ENCODE peak calls at places on chromosomes 3 and 15, in five cellular contexts. One of them, this sample, is unnamed.

GRCh38 chr3:13263770-13264467 is 156.2 kb downstream of the NUP210 start:
- DNase-seq in NB4: no peak
- DNase-seq in A549: no peak
- DNase-seq in HepG2: peak; percentile 91
- DNase-seq in IMR-90: no peak
- DNase-seq in this sample: no peak

GRCh38 chr15:95556225-95556624 is 774.3 kb upstream of the NR2F2 start:
- DNase-seq in IMR-90: peak; percentile 50
- DNase-seq in HepG2: no peak
- DNase-seq in NB4: no peak
- DNase-seq in A549: no peak
- DNase-seq in this sample: no peak

GRCh38 chr3:130341882-130342281 is 3.6 kb upstream of the COL6A5 start:
- DNase-seq in NB4: no peak
- DNase-seq in IMR-90: no peak
- DNase-seq in A549: no peak
- DNase-seq in HepG2: no peak
- DNase-seq in this sample: no peak

GRCh38 chr3:179272385-179272784 is 21.5 kb upstream of the KCNMB3 start:
- DNase-seq in HepG2: no peak
- DNase-seq in NB4: no peak
- DNase-seq in IMR-90: peak; percentile 8
- DNase-seq in A549: no peak
- DNase-seq in this sample: no peak

GRCh38 chr15:44194397-44195150 is 497 bp downstream of the FRMD5 start:
- DNase-seq in NB4: no peak
- DNase-seq in IMR-90: peak; percentile 85
- DNase-seq in HepG2: no peak
- DNase-seq in A549: peak; percentile 30
- DNase-seq in this sample: no peak

GRCh38 chr3:127791221-127791913 is 30.9 kb downstream of the MGLL start:
- DNase-seq in HepG2: no peak
- DNase-seq in IMR-90: peak; percentile 90
- DNase-seq in NB4: peak; percentile 38
- DNase-seq in A549: no peak
- DNase-seq in this sample: no peak

GRCh38 chr15:71448688-71449114 is 333.4 kb downstream of the THSD4 start:
- DNase-seq in A549: peak; percentile 55
- DNase-seq in NB4: peak; percentile 45
- DNase-seq in IMR-90: peak; percentile 71
- DNase-seq in HepG2: peak; percentile 51
- DNase-seq in this sample: no peak

GRCh38 chr3:177069514-177070329 is 127.6 kb downstream of the TBL1XR1 start:
- DNase-seq in A549: no peak
- DNase-seq in NB4: no peak
- DNase-seq in IMR-90: peak; percentile 75
- DNase-seq in HepG2: no peak
- DNase-seq in this sample: no peak

GRCh38 chr3:67947808-67948508 is 293.5 kb upstream of the SUCLG2 start:
- DNase-seq in NB4: no peak
- DNase-seq in IMR-90: no peak
- DNase-seq in HepG2: peak; percentile 70
- DNase-seq in A549: no peak
- DNase-seq in this sample: no peak

GRCh38 chr3:58161435-58162398 is 49.1 kb downstream of the DNASE1L3 start:
- DNase-seq in HepG2: no peak
- DNase-seq in NB4: peak; percentile 34
- DNase-seq in A549: peak; percentile 75
- DNase-seq in IMR-90: peak; percentile 98
- DNase-seq in this sample: no peak

GRCh38 chr3:171116365-171116764 is 89.8 kb upstream of the SLC2A2 start:
- DNase-seq in IMR-90: no peak
- DNase-seq in HepG2: no peak
- DNase-seq in A549: no peak
- DNase-seq in NB4: no peak
- DNase-seq in this sample: no peak

GRCh38 chr3:194296448-194296831 is 54.7 kb downstream of the CPN2 start:
- DNase-seq in HepG2: peak; percentile 42
- DNase-seq in A549: peak; percentile 50
- DNase-seq in IMR-90: peak; percentile 50
- DNase-seq in NB4: no peak
- DNase-seq in this sample: no peak

GRCh38 chr15:41256103-41256502 is 25.0 kb downstream of the CHP1 start:
- DNase-seq in NB4: no peak
- DNase-seq in HepG2: no peak
- DNase-seq in A549: no peak
- DNase-seq in IMR-90: no peak
- DNase-seq in this sample: no peak

GRCh38 chr15:41259546-41260189 is 28.6 kb downstream of the CHP1 start:
- DNase-seq in A549: no peak
- DNase-seq in HepG2: peak; percentile 96
- DNase-seq in IMR-90: no peak
- DNase-seq in NB4: no peak
- DNase-seq in this sample: no peak

GRCh38 chr15:41262571-41262970 is 31.5 kb downstream of the CHP1 start:
- DNase-seq in IMR-90: no peak
- DNase-seq in HepG2: peak; percentile 38
- DNase-seq in A549: no peak
- DNase-seq in NB4: no peak
- DNase-seq in this sample: no peak

GRCh38 chr15:41256577-41257038 is 25.5 kb downstream of the CHP1 start:
- DNase-seq in A549: peak; percentile 40
- DNase-seq in HepG2: peak; percentile 78
- DNase-seq in IMR-90: no peak
- DNase-seq in NB4: peak; percentile 39
- DNase-seq in this sample: no peak

GRCh38 chr15:41258706-41259471 is 27.8 kb downstream of the CHP1 start:
- DNase-seq in A549: no peak
- DNase-seq in IMR-90: peak; percentile 77
- DNase-seq in NB4: peak; percentile 75
- DNase-seq in HepG2: peak; percentile 40
- DNase-seq in this sample: no peak
- TF ChIP-seq POLR2A in A549: no peak
- TF ChIP-seq POLR2A in IMR-90: no peak
- TF ChIP-seq POLR2A in NB4: no peak
- TF ChIP-seq POLR2A in HepG2: no peak
- TF ChIP-seq POLR2A in this sample: no peak

DNA sequence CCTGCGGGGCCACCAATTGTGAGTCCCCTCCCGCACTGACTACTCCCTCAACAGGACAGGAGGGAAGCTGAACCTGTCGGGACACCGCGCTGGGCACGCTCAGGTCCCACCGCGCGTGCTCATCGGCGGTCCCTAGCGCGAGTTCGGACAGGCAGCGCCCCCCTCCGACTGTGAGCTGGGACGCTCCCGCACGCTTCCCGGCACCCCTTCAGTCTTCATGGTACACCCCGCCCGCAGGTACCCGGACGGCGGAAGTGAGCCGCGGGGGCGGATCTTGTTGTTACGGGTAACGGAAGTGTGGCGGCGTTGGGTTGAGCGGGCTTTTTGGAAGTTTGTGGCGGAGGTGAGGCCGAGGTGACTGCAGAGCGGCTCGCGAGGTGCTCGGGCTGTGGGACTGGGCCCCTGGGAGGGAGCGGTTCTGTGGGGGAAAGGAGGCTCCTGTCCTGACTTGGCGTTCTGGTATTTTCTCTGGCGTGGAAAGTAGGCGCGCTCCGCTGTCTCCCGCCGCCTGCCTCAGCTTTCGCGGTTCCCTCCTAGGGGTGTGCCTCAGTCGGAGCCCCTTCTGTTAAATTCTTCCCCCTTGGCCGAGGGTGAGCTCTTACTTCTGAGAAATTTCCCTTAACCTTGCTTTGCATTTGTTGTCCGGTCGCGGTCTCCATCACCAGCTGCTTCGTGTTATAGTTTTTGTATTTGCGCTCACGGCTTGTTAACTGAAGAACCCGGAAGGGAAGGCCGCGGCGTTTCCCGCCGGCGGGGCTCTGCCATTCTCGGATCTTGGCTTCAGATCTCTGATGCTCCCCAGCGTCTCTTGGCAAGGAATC is at the start of gene FANCI:
- DNase-seq in HepG2: peak; percentile 87
- DNase-seq in IMR-90: peak; percentile 90
- DNase-seq in NB4: peak; percentile 98
- DNase-seq in A549: peak; percentile 96
- DNase-seq in this sample: peak; percentile 81
- TF ChIP-seq POLR2A in HepG2: peak; percentile 60
- TF ChIP-seq POLR2A in IMR-90: no peak
- TF ChIP-seq POLR2A in NB4: peak; percentile 82
- TF ChIP-seq POLR2A in A549: peak; percentile 85
- TF ChIP-seq POLR2A in this sample: peak; percentile 34

GRCh38 chr3:55726501-55726775 is 239.3 kb upstream of the WNT5A start:
- DNase-seq in IMR-90: no peak
- DNase-seq in HepG2: no peak
- DNase-seq in NB4: no peak
- DNase-seq in A549: no peak
- DNase-seq in this sample: no peak
- TF ChIP-seq POLR2A in IMR-90: no peak
- TF ChIP-seq POLR2A in HepG2: no peak
- TF ChIP-seq POLR2A in NB4: no peak
- TF ChIP-seq POLR2A in A549: no peak
- TF ChIP-seq POLR2A in this sample: no peak

GRCh38 chr15:85330941-85331588 is 49.3 kb upstream of the AKAP13 start:
- DNase-seq in A549: peak; percentile 93
- DNase-seq in IMR-90: peak; percentile 86
- DNase-seq in NB4: peak; percentile 99
- DNase-seq in HepG2: peak; percentile 88
- DNase-seq in this sample: peak; percentile 52
- TF ChIP-seq POLR2A in A549: no peak
- TF ChIP-seq POLR2A in IMR-90: no peak
- TF ChIP-seq POLR2A in NB4: no peak
- TF ChIP-seq POLR2A in HepG2: peak; percentile 33
- TF ChIP-seq POLR2A in this sample: no peak

GRCh38 chr3:153397806-153398205 is 235.8 kb downstream of the RAP2B start:
- DNase-seq in A549: no peak
- DNase-seq in NB4: no peak
- DNase-seq in HepG2: no peak
- DNase-seq in IMR-90: no peak
- DNase-seq in this sample: no peak

GRCh38 chr3:153392363-153392762 is 230.3 kb downstream of the RAP2B start:
- DNase-seq in IMR-90: no peak
- DNase-seq in HepG2: no peak
- DNase-seq in NB4: no peak
- DNase-seq in A549: no peak
- DNase-seq in this sample: no peak

GRCh38 chr3:153396581-153396980 is 234.6 kb downstream of the RAP2B start:
- DNase-seq in IMR-90: no peak
- DNase-seq in HepG2: no peak
- DNase-seq in NB4: no peak
- DNase-seq in A549: no peak
- DNase-seq in this sample: no peak

GRCh38 chr3:153399636-153400035 is 237.6 kb downstream of the RAP2B start:
- DNase-seq in IMR-90: no peak
- DNase-seq in HepG2: no peak
- DNase-seq in NB4: no peak
- DNase-seq in A549: no peak
- DNase-seq in this sample: no peak

DNA sequence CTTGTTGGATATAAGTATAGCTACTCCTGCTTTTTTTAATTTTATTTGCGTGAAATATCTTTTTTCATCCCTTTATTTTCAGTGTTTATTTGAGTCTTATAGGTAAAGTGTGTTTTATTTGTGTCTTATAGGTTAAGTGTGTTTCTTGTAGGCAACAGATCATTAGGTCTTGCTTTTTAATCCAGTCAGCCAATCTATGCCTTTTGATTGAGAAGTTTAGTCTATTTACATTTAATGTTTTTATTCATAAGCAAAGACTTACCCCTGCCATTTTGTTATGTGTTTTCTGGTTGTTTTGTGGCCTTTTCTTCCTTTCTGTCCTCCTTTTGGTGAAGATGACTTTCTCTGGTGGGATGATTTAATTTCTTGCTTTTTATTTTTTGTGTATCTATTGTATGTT is 232.0 kb downstream of the RAP2B start:
- DNase-seq in IMR-90: no peak
- DNase-seq in HepG2: no peak
- DNase-seq in A549: no peak
- DNase-seq in NB4: no peak
- DNase-seq in this sample: no peak
- TF ChIP-seq POLR2A in IMR-90: no peak
- TF ChIP-seq POLR2A in HepG2: no peak
- TF ChIP-seq POLR2A in A549: no peak
- TF ChIP-seq POLR2A in NB4: no peak
- TF ChIP-seq POLR2A in this sample: no peak

GRCh38 chr15:40267670-40268069 is 15.2 kb downstream of the ANKRD63 start:
- DNase-seq in NB4: no peak
- DNase-seq in A549: no peak
- DNase-seq in HepG2: no peak
- DNase-seq in IMR-90: no peak
- DNase-seq in this sample: no peak

GRCh38 chr15:40265875-40266274 is 17.0 kb downstream of the ANKRD63 start:
- DNase-seq in IMR-90: no peak
- DNase-seq in A549: no peak
- DNase-seq in NB4: no peak
- DNase-seq in HepG2: no peak
- DNase-seq in this sample: no peak

GRCh38 chr15:40265355-40265754 is 17.5 kb downstream of the ANKRD63 start:
- DNase-seq in IMR-90: no peak
- DNase-seq in NB4: no peak
- DNase-seq in HepG2: no peak
- DNase-seq in A549: no peak
- DNase-seq in this sample: no peak

GRCh38 chr15:40264321-40265153 is 18.3 kb downstream of the ANKRD63 start:
- DNase-seq in A549: no peak
- DNase-seq in HepG2: no peak
- DNase-seq in NB4: no peak
- DNase-seq in IMR-90: no peak
- DNase-seq in this sample: no peak

DNA sequence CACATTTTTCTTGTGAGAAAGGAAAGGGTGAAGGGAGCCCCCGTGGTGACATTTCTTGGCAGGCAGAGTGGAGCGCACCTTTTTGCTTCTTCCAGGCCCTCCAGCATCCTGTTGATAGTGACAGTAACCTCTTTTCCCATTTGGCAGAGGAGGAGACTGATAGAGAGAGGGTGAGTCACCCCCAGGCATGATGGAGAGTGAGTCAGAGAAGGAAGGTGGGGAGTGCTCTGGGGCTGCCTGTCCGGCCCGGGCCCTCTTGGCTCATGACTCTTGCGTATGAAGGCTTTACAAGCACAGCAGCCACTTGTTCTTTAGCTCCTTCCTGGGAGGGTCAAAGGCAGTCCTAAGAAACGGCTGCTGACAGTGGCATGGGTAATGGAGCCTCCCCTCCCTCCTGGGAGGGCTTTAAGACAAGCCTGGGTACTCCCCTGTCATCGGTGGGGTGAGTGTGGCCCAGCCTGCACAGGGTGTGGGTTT is 16.0 kb downstream of the ANKRD63 start:
- DNase-seq in A549: peak; percentile 85
- DNase-seq in NB4: peak; percentile 41
- DNase-seq in HepG2: peak; percentile 21
- DNase-seq in IMR-90: peak; percentile 97
- DNase-seq in this sample: no peak
- TF ChIP-seq POLR2A in A549: no peak
- TF ChIP-seq POLR2A in NB4: no peak
- TF ChIP-seq POLR2A in HepG2: no peak
- TF ChIP-seq POLR2A in IMR-90: no peak
- TF ChIP-seq POLR2A in this sample: no peak